ENCODE peak calls at places on chromosome 1, in eight cellular contexts. One of them, this sample, is unnamed.

GRCh38 chr1:9097947-9098705 is 28.7 kb upstream of the SLC2A5 start:
- DNase-seq in lung: no peak
- DNase-seq in activated B cell treated with CpG ODN at 0.5 μM for 24 hours: no peak
- DNase-seq in endodermal cell: no peak
- DNase-seq in fibroblast of the aortic adventitia: no peak
- DNase-seq in H9: no peak
- DNase-seq in mesothelial cell of epicardium: no peak
- DNase-seq in lower lobe of right lung: no peak
- DNase-seq in this sample: no peak

GRCh38 chr1:177424746-177425145 is 254.0 kb downstream of the BRINP2 start:
- DNase-seq in lung: no peak
- DNase-seq in activated B cell treated with CpG ODN at 0.5 μM for 24 hours: no peak
- DNase-seq in endodermal cell: no peak
- DNase-seq in fibroblast of the aortic adventitia: no peak
- DNase-seq in H9: no peak
- DNase-seq in mesothelial cell of epicardium: no peak
- DNase-seq in lower lobe of right lung: no peak
- DNase-seq in this sample: no peak

GRCh38 chr1:100455478-100456072 is 82.4 kb upstream of the GPR88 start:
- DNase-seq in lung: no peak
- DNase-seq in activated B cell treated with CpG ODN at 0.5 μM for 24 hours: no peak
- DNase-seq in endodermal cell: no peak
- DNase-seq in fibroblast of the aortic adventitia: peak; percentile 41
- DNase-seq in H9: no peak
- DNase-seq in mesothelial cell of epicardium: no peak
- DNase-seq in lower lobe of right lung: no peak
- DNase-seq in this sample: no peak

GRCh38 chr1:170707116-170707515 is 43.2 kb downstream of the PRRX1 start:
- DNase-seq in lung: no peak
- DNase-seq in activated B cell treated with CpG ODN at 0.5 μM for 24 hours: no peak
- DNase-seq in endodermal cell: no peak
- DNase-seq in fibroblast of the aortic adventitia: no peak
- DNase-seq in H9: no peak
- DNase-seq in mesothelial cell of epicardium: no peak
- DNase-seq in lower lobe of right lung: no peak
- DNase-seq in this sample: no peak

GRCh38 chr1:175314300-175314699 is 121.7 kb upstream of the KIAA0040 start:
- DNase-seq in lung: no peak
- DNase-seq in activated B cell treated with CpG ODN at 0.5 μM for 24 hours: no peak
- DNase-seq in endodermal cell: no peak
- DNase-seq in fibroblast of the aortic adventitia: no peak
- DNase-seq in H9: no peak
- DNase-seq in mesothelial cell of epicardium: no peak
- DNase-seq in lower lobe of right lung: no peak
- DNase-seq in this sample: no peak

GRCh38 chr1:203511513-203511912 is 17.6 kb downstream of the OPTC start:
- DNase-seq in lung: no peak
- DNase-seq in activated B cell treated with CpG ODN at 0.5 μM for 24 hours: no peak
- DNase-seq in endodermal cell: peak; percentile 49
- DNase-seq in fibroblast of the aortic adventitia: no peak
- DNase-seq in H9: no peak
- DNase-seq in mesothelial cell of epicardium: no peak
- DNase-seq in lower lobe of right lung: no peak
- DNase-seq in this sample: no peak

GRCh38 chr1:41608242-41608641 is 123.8 kb upstream of the EDN2 start:
- DNase-seq in lung: peak; percentile 42
- DNase-seq in activated B cell treated with CpG ODN at 0.5 μM for 24 hours: no peak
- DNase-seq in endodermal cell: peak; percentile 38
- DNase-seq in fibroblast of the aortic adventitia: peak; percentile 66
- DNase-seq in H9: no peak
- DNase-seq in mesothelial cell of epicardium: no peak
- DNase-seq in lower lobe of right lung: no peak
- DNase-seq in this sample: no peak

GRCh38 chr1:68511254-68511653 is 14.4 kb upstream of the DEPDC1 start:
- DNase-seq in lung: no peak
- DNase-seq in activated B cell treated with CpG ODN at 0.5 μM for 24 hours: no peak
- DNase-seq in endodermal cell: no peak
- DNase-seq in fibroblast of the aortic adventitia: no peak
- DNase-seq in H9: no peak
- DNase-seq in mesothelial cell of epicardium: no peak
- DNase-seq in lower lobe of right lung: no peak
- DNase-seq in this sample: no peak

GRCh38 chr1:198171667-198172294 is 15.0 kb downstream of the NEK7 start:
- DNase-seq in lung: no peak
- DNase-seq in activated B cell treated with CpG ODN at 0.5 μM for 24 hours: no peak
- DNase-seq in endodermal cell: no peak
- DNase-seq in fibroblast of the aortic adventitia: no peak
- DNase-seq in H9: no peak
- DNase-seq in mesothelial cell of epicardium: no peak
- DNase-seq in lower lobe of right lung: no peak
- DNase-seq in this sample: no peak

GRCh38 chr1:56645663-56646330 is 683 bp downstream of the PRKAA2 start:
- DNase-seq in lung: no peak
- DNase-seq in activated B cell treated with CpG ODN at 0.5 μM for 24 hours: no peak
- DNase-seq in endodermal cell: peak; percentile 78
- DNase-seq in fibroblast of the aortic adventitia: no peak
- DNase-seq in H9: peak; percentile 39
- DNase-seq in mesothelial cell of epicardium: no peak
- DNase-seq in lower lobe of right lung: no peak
- DNase-seq in this sample: no peak

GRCh38 chr1:117363591-117364048 is 3.6 kb upstream of the MAN1A2 start:
- DNase-seq in lung: no peak
- DNase-seq in activated B cell treated with CpG ODN at 0.5 μM for 24 hours: no peak
- DNase-seq in endodermal cell: no peak
- DNase-seq in fibroblast of the aortic adventitia: no peak
- DNase-seq in H9: no peak
- DNase-seq in mesothelial cell of epicardium: no peak
- DNase-seq in lower lobe of right lung: no peak
- DNase-seq in this sample: no peak

GRCh38 chr1:214899908-214900470 is 182.5 kb upstream of the KCNK2 start:
- DNase-seq in lung: no peak
- DNase-seq in activated B cell treated with CpG ODN at 0.5 μM for 24 hours: no peak
- DNase-seq in endodermal cell: peak; percentile 66
- DNase-seq in fibroblast of the aortic adventitia: peak; percentile 43
- DNase-seq in H9: no peak
- DNase-seq in mesothelial cell of epicardium: no peak
- DNase-seq in lower lobe of right lung: no peak
- DNase-seq in this sample: no peak

GRCh38 chr1:229108598-229109201 is 162.2 kb upstream of the RAB4A start:
- DNase-seq in lung: no peak
- DNase-seq in activated B cell treated with CpG ODN at 0.5 μM for 24 hours: no peak
- DNase-seq in endodermal cell: peak; percentile 65
- DNase-seq in fibroblast of the aortic adventitia: peak; percentile 4
- DNase-seq in H9: no peak
- DNase-seq in mesothelial cell of epicardium: no peak
- DNase-seq in lower lobe of right lung: no peak
- DNase-seq in this sample: no peak
- TF ChIP-seq CTCF in lung: no peak
- TF ChIP-seq CTCF in activated B cell treated with CpG ODN at 0.5 μM for 24 hours: no peak
- TF ChIP-seq CTCF in endodermal cell: peak; percentile 36
- TF ChIP-seq CTCF in fibroblast of the aortic adventitia: no peak
- TF ChIP-seq CTCF in H9: peak; percentile 30
- TF ChIP-seq CTCF in mesothelial cell of epicardium: no peak
- TF ChIP-seq CTCF in lower lobe of right lung: no peak
- TF ChIP-seq CTCF in this sample: no peak

GRCh38 chr1:5574641-5575040 is 417.6 kb downstream of the NPHP4 start:
- DNase-seq in lung: peak; percentile 20
- DNase-seq in activated B cell treated with CpG ODN at 0.5 μM for 24 hours: no peak
- DNase-seq in endodermal cell: no peak
- DNase-seq in fibroblast of the aortic adventitia: no peak
- DNase-seq in H9: no peak
- DNase-seq in mesothelial cell of epicardium: no peak
- DNase-seq in lower lobe of right lung: no peak
- DNase-seq in this sample: no peak
- TF ChIP-seq CTCF in lung: no peak
- TF ChIP-seq CTCF in activated B cell treated with CpG ODN at 0.5 μM for 24 hours: no peak
- TF ChIP-seq CTCF in endodermal cell: no peak
- TF ChIP-seq CTCF in fibroblast of the aortic adventitia: no peak
- TF ChIP-seq CTCF in H9: no peak
- TF ChIP-seq CTCF in mesothelial cell of epicardium: no peak
- TF ChIP-seq CTCF in lower lobe of right lung: no peak
- TF ChIP-seq CTCF in this sample: no peak

GRCh38 chr1:180179162-180179957 is 24.7 kb downstream of the QSOX1 start:
- DNase-seq in lung: no peak
- DNase-seq in activated B cell treated with CpG ODN at 0.5 μM for 24 hours: no peak
- DNase-seq in endodermal cell: no peak
- DNase-seq in fibroblast of the aortic adventitia: no peak
- DNase-seq in H9: no peak
- DNase-seq in mesothelial cell of epicardium: no peak
- DNase-seq in lower lobe of right lung: peak; percentile 10
- DNase-seq in this sample: no peak

GRCh38 chr1:180182721-180183311 is 28.1 kb downstream of the QSOX1 start:
- DNase-seq in lung: no peak
- DNase-seq in activated B cell treated with CpG ODN at 0.5 μM for 24 hours: no peak
- DNase-seq in endodermal cell: no peak
- DNase-seq in fibroblast of the aortic adventitia: no peak
- DNase-seq in H9: no peak
- DNase-seq in mesothelial cell of epicardium: no peak
- DNase-seq in lower lobe of right lung: no peak
- DNase-seq in this sample: no peak

GRCh38 chr1:180183426-180183825 is 28.8 kb downstream of the QSOX1 start:
- DNase-seq in lung: no peak
- DNase-seq in activated B cell treated with CpG ODN at 0.5 μM for 24 hours: no peak
- DNase-seq in endodermal cell: no peak
- DNase-seq in fibroblast of the aortic adventitia: no peak
- DNase-seq in H9: no peak
- DNase-seq in mesothelial cell of epicardium: no peak
- DNase-seq in lower lobe of right lung: no peak
- DNase-seq in this sample: no peak

GRCh38 chr1:180181996-180182675 is 27.5 kb downstream of the QSOX1 start:
- DNase-seq in lung: no peak
- DNase-seq in activated B cell treated with CpG ODN at 0.5 μM for 24 hours: no peak
- DNase-seq in endodermal cell: no peak
- DNase-seq in fibroblast of the aortic adventitia: no peak
- DNase-seq in H9: no peak
- DNase-seq in mesothelial cell of epicardium: no peak
- DNase-seq in lower lobe of right lung: no peak
- DNase-seq in this sample: no peak

GRCh38 chr1:180181048-180181447 is 26.4 kb downstream of the QSOX1 start:
- DNase-seq in lung: no peak
- DNase-seq in activated B cell treated with CpG ODN at 0.5 μM for 24 hours: no peak
- DNase-seq in endodermal cell: peak; percentile 70
- DNase-seq in fibroblast of the aortic adventitia: peak; percentile 20
- DNase-seq in H9: no peak
- DNase-seq in mesothelial cell of epicardium: no peak
- DNase-seq in lower lobe of right lung: peak; percentile 44
- DNase-seq in this sample: no peak
- TF ChIP-seq CTCF in lung: no peak
- TF ChIP-seq CTCF in activated B cell treated with CpG ODN at 0.5 μM for 24 hours: no peak
- TF ChIP-seq CTCF in endodermal cell: peak; percentile 78
- TF ChIP-seq CTCF in fibroblast of the aortic adventitia: peak; percentile 43
- TF ChIP-seq CTCF in H9: peak; percentile 71
- TF ChIP-seq CTCF in mesothelial cell of epicardium: peak; percentile 62
- TF ChIP-seq CTCF in lower lobe of right lung: peak; percentile 32
- TF ChIP-seq CTCF in this sample: peak; percentile 61

GRCh38 chr1:156054500-156055342 is at the start of gene LAMTOR2:
- DNase-seq in lung: peak; percentile 99
- DNase-seq in activated B cell treated with CpG ODN at 0.5 μM for 24 hours: peak; percentile 94
- DNase-seq in endodermal cell: peak; percentile 100
- DNase-seq in fibroblast of the aortic adventitia: peak; percentile 92
- DNase-seq in H9: peak; percentile 98
- DNase-seq in mesothelial cell of epicardium: peak; percentile 89
- DNase-seq in lower lobe of right lung: peak; percentile 98
- DNase-seq in this sample: peak; percentile 94

GRCh38 chr1:156051011-156051725 is 2.4 kb downstream of the UBQLN4 start:
- DNase-seq in lung: no peak
- DNase-seq in activated B cell treated with CpG ODN at 0.5 μM for 24 hours: no peak
- DNase-seq in endodermal cell: no peak
- DNase-seq in fibroblast of the aortic adventitia: no peak
- DNase-seq in H9: no peak
- DNase-seq in mesothelial cell of epicardium: no peak
- DNase-seq in lower lobe of right lung: no peak
- DNase-seq in this sample: no peak

GRCh38 chr1:156055343-156055645 is 712 bp downstream of the LAMTOR2 start:
- DNase-seq in lung: no peak
- DNase-seq in activated B cell treated with CpG ODN at 0.5 μM for 24 hours: no peak
- DNase-seq in endodermal cell: no peak
- DNase-seq in fibroblast of the aortic adventitia: no peak
- DNase-seq in H9: no peak
- DNase-seq in mesothelial cell of epicardium: no peak
- DNase-seq in lower lobe of right lung: no peak
- DNase-seq in this sample: no peak

GRCh38 chr1:156053770-156054499 is at the start of gene UBQLN4:
- DNase-seq in lung: peak; percentile 89
- DNase-seq in activated B cell treated with CpG ODN at 0.5 μM for 24 hours: peak; percentile 86
- DNase-seq in endodermal cell: peak; percentile 96
- DNase-seq in fibroblast of the aortic adventitia: peak; percentile 81
- DNase-seq in H9: peak; percentile 90
- DNase-seq in mesothelial cell of epicardium: peak; percentile 81
- DNase-seq in lower lobe of right lung: peak; percentile 90
- DNase-seq in this sample: peak; percentile 87

DNA sequence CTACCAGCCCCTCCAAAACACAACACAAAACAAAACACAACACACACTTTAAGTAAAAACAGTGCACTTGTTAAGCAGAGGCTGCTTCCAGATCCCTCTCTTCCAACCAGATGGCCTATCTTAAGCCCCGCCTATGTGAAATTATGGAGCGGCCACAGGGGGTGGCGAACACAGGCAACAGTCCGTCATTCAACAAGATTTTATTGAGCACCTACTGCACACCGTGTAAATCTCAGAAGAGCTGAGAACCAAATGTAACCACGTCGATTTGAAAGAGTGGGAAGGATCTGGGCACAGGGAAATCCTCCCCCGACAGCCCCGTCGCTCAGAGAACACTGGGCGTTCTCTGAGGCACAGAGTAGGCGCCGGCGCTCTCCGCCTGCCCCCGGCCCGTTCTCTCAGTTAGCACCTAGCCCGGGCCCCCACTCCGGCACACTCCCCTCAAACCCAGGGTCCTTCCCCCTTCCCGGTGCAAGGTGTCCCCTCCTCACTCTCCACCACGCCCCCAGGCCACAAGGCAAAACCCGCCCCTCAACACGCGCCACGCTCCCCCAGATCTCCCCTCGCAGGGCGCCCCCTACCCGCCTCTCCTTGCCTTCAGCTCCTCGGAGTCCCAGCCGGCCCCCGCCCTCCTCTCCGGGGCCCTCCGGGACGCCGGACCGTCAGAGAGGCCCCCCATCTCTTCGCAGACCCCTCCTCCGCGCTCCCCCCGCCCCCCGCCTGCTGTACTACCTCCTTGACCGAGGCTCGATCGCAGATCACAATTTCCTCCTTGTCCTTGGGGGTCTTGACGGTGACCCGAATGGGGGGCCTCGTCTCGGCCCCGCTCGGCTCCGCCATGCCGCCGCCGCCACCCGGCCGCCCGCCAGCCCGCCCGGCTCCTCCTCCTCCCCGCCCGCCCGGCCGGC is 482 bp downstream of the UBQLN4 start:
- DNase-seq in lung: peak; percentile 55
- DNase-seq in activated B cell treated with CpG ODN at 0.5 μM for 24 hours: peak; percentile 69
- DNase-seq in endodermal cell: peak; percentile 93
- DNase-seq in fibroblast of the aortic adventitia: peak; percentile 69
- DNase-seq in H9: peak; percentile 86
- DNase-seq in mesothelial cell of epicardium: peak; percentile 63
- DNase-seq in lower lobe of right lung: peak; percentile 70
- DNase-seq in this sample: no peak
- TF ChIP-seq CTCF in lung: no peak
- TF ChIP-seq CTCF in activated B cell treated with CpG ODN at 0.5 μM for 24 hours: no peak
- TF ChIP-seq CTCF in endodermal cell: peak; percentile 66
- TF ChIP-seq CTCF in fibroblast of the aortic adventitia: peak; percentile 33
- TF ChIP-seq CTCF in H9: peak; percentile 56
- TF ChIP-seq CTCF in mesothelial cell of epicardium: no peak
- TF ChIP-seq CTCF in lower lobe of right lung: peak; percentile 26
- TF ChIP-seq CTCF in this sample: peak; percentile 14